ENCODE peak calls at places on chromosomes 1 and 21, in seven cellular contexts. V is cardiac fibroblast, Z is RWPE1, O is heart right ventricle, H is fibroblast of villous mesenchyme, R is sigmoid colon, G is uterus. U is an unnamed sample.

GRCh38 chr1:79325705-79326104 is 319.2 kb upstream of the ADGRL4 start:
- DNase-seq in R (no peak), H (no peak), O (no peak), Z (no peak), V (peak; percentile 17), G (no peak), U (no peak)

GRCh38 chr1:198764748-198765147 is 125.9 kb downstream of the PTPRC start:
- DNase-seq in V (no peak), Z (no peak), G (no peak), O (no peak), R (no peak), H (no peak), U (peak; percentile 17)

GRCh38 chr1:167517535-167518330 is 596 bp downstream of the CD247 start:
- DNase-seq in R (no peak), Z (peak; percentile 57), G (no peak), O (peak; percentile 20), H (no peak), V (peak; percentile 8), U (peak; percentile 15)

GRCh38 chr1:26083246-26083645 is 15.8 kb upstream of the TRIM63 start:
- DNase-seq in V (peak; percentile 33), G (no peak), H (peak; percentile 26), O (no peak), R (no peak), Z (no peak), U (peak; percentile 58)

GRCh38 chr1:197181982-197182381 is 35.5 kb upstream of the ASPM start:
- DNase-seq in G (no peak), R (no peak), Z (no peak), H (no peak), V (no peak), O (no peak), U (no peak)

GRCh38 chr1:225470210-225470609 is 42.4 kb upstream of the LBR start:
- DNase-seq in G (peak; percentile 8), H (no peak), O (no peak), V (no peak), R (no peak), Z (no peak), U (no peak)

GRCh38 chr1:175969236-175969635 is 225.8 kb upstream of the TNR start:
- DNase-seq in Z (no peak), V (no peak), H (no peak), R (no peak), G (no peak), O (no peak), U (no peak)

GRCh38 chr1:1144122-1144842 is 28.4 kb upstream of the C1orf159 start:
- DNase-seq in G (no peak), R (no peak), H (no peak), Z (no peak), O (no peak), V (no peak), U (peak; percentile 51)

GRCh38 chr1:92329356-92330129 is 30.7 kb downstream of the RPAP2 start:
- DNase-seq in Z (peak; percentile 13), V (peak; percentile 82), H (peak; percentile 82), R (no peak), G (no peak), O (no peak), U (peak; percentile 92)

GRCh38 chr1:183230403-183230802 is 44.3 kb downstream of the LAMC2 start:
- DNase-seq in O (no peak), V (peak; percentile 56), G (no peak), H (peak; percentile 40), Z (peak; percentile 30), R (no peak), U (peak; percentile 62)

GRCh38 chr21:26961704-26962103 is 5.2 kb downstream of the ADAMTS5 start:
- DNase-seq in H (no peak), R (no peak), O (no peak), Z (no peak), G (peak; percentile 23), V (no peak), U (no peak)
- TF ChIP-seq CTCF in H (peak; percentile 19), R (no peak), O (no peak), Z (no peak), G (no peak), V (peak; percentile 16), U (no peak)

GRCh38 chr1:172003766-172004530 is 162.7 kb downstream of the DNM3 start:
- DNase-seq in O (no peak), Z (no peak), V (peak; percentile 11), H (peak; percentile 53), G (no peak), R (no peak), U (no peak)

GRCh38 chr1:172002725-172003345 is 161.5 kb downstream of the DNM3 start:
- DNase-seq in V (peak; percentile 83), G (no peak), O (no peak), R (no peak), H (peak; percentile 78), Z (peak; percentile 42), U (peak; percentile 73)

GRCh38 chr1:172006660-172007059 is 165.4 kb downstream of the DNM3 start:
- DNase-seq in R (no peak), V (no peak), G (no peak), O (no peak), Z (no peak), H (no peak), U (no peak)

GRCh38 chr1:172004671-172005070 is 163.4 kb downstream of the DNM3 start:
- DNase-seq in G (no peak), H (no peak), R (no peak), V (no peak), O (no peak), Z (no peak), U (no peak)

DNA sequence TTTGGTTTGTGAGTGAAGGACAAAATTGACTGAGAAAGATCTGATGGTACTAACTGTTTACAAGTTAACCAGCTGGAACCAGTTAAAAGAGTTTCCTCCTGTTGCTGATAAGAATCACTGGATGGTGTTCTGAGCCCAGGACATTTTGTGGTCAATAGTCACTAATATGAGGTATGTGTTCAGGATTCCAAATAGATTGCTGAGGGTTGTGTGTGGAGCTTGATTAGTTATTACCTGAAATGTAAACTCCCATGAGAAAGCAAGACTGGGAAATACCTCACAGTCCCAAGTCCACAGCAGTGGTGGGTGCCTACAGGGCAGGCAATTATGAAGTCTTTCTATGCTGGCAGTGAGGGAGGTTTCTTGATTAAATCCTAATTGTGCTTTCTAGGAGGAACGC is 164.6 kb downstream of the DNM3 start:
- DNase-seq in H (peak; percentile 70), R (no peak), O (no peak), Z (no peak), V (peak; percentile 33), G (no peak), U (peak; percentile 9)
- TF ChIP-seq CTCF in H (no peak), R (no peak), O (no peak), Z (no peak), V (no peak), G (no peak), U (no peak)

GRCh38 chr1:19395678-19396192 is 83.6 kb downstream of the SLC66A1 start:
- DNase-seq in V (peak; percentile 49), R (no peak), O (no peak), Z (peak; percentile 74), H (no peak), G (no peak), U (peak; percentile 77)

GRCh38 chr1:19396280-19396679 is 84.2 kb downstream of the SLC66A1 start:
- DNase-seq in V (no peak), Z (no peak), O (no peak), G (no peak), R (no peak), H (no peak), U (no peak)

GRCh38 chr1:19400189-19400588 is 85.2 kb downstream of the CAPZB start:
- DNase-seq in R (peak; percentile 60), O (no peak), H (no peak), V (no peak), G (no peak), Z (no peak), U (no peak)

GRCh38 chr1:19397217-19397945 is 85.3 kb downstream of the SLC66A1 start:
- DNase-seq in H (no peak), V (no peak), O (no peak), Z (no peak), R (no peak), G (no peak), U (no peak)

GRCh38 chr1:19398309-19398760 is 86.2 kb downstream of the SLC66A1 start:
- DNase-seq in V (peak; percentile 96), Z (peak; percentile 48), G (no peak), H (peak; percentile 99), O (no peak), R (peak; percentile 63), U (peak; percentile 86)
- TF ChIP-seq CTCF in V (peak; percentile 63), Z (no peak), G (peak; percentile 47), H (peak; percentile 65), O (no peak), R (peak; percentile 45), U (peak; percentile 41)

GRCh38 chr1:203086992-203087763 is 1.4 kb upstream of the MYOG start:
- DNase-seq in V (no peak), O (no peak), Z (no peak), G (no peak), R (no peak), H (no peak), U (no peak)

GRCh38 chr1:203082571-203083462 is 3.0 kb downstream of the MYOG start:
- DNase-seq in G (no peak), R (peak; percentile 29), O (no peak), Z (no peak), H (no peak), V (no peak), U (peak; percentile 26)

GRCh38 chr1:203083463-203083921 is 2.3 kb downstream of the MYOG start:
- DNase-seq in Z (no peak), O (no peak), R (peak; percentile 61), V (no peak), G (no peak), H (no peak), U (no peak)

GRCh38 chr1:203085528-203086406 is at the start of gene MYOG:
- DNase-seq in G (no peak), O (no peak), R (peak; percentile 14), Z (no peak), V (no peak), H (no peak), U (no peak)

DNA sequence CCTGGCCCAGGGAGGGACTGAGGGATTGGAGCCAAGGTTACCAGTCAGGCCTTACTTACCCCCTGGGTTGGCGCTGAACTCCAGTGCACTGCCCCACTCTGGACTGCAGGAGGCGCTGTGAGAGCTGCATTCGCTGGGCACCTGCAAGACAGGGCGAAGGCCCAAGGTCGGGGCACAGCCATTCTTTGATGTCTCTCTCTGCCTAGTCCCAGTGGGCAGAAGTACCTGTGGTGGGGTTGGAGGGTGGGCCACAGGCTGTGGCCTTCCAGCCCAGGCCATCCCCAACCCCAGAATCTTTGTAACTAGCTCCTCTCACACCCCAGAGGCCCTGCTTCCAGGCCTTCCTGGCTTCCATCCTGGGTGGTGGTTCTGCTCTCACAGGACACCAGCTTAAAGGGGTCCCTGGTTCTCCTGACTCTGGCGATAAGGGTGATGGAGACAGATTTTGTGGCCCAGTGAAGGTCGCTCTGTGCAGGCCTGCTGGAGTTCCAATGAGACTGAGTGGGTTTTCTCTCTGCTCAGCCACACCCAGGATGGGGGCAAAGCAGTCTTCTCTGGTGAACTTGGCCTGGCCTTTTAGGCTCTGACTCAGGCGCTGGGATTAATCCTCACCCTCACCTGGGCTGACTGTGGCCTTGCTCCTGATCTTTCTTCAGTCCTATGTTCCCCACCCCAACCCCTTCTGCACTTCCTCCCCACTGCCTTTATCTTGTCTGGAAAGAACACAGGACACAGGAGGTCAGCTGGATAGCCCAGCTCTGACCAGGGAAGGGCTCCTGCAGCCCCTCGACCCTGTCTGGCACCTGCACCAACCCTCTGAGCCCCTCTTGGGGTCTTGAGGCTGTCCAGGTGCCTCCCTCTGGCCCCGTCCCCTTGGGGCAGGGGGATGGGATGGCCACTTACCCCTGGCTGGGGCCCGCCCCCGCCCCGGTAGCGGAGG is 954 bp downstream of the MYOG start:
- DNase-seq in O (no peak), G (no peak), V (no peak), Z (no peak), R (peak; percentile 56), H (no peak), U (no peak)
- TF ChIP-seq CTCF in O (no peak), G (no peak), V (peak; percentile 46), Z (peak; percentile 10), R (no peak), H (peak; percentile 44), U (peak; percentile 13)